ENCODE peak calls at places on chromosomes 2 and 18, in seven cellular contexts. J is PC-9; Y is CD8-positive, alpha-beta T cell; T is fibroblast of lung; K is upper lobe of right lung; O is RWPE2; U is breast epithelium. B is an unnamed sample. For H3K9me3 and H3K4me1, the result is how much of the 10 kb centered on the place peaks cover.

GRCh38 chr2:195559431-195559914 is 97.6 kb upstream of the SLC39A10 start:
- DNase-seq in J (no peak), Y (peak), T (peak), K (no peak), O (no peak), U (no peak), B (no peak)

GRCh38 chr2:178298785-178299212 is 104.5 kb downstream of the OSBPL6 start:
- DNase-seq in J (peak), Y (no peak), T (peak), K (no peak), O (no peak), U (no peak), B (no peak)

GRCh38 chr2:232876071-232876977 is 6.3 kb downstream of the SNORC start:
- DNase-seq in J (no peak), Y (no peak), T (peak), K (peak), O (no peak), U (no peak), B (peak)

GRCh38 chr2:119004602-119005001 is 62.6 kb downstream of the MARCO start:
- DNase-seq in J (peak), Y (peak), T (no peak), K (no peak), O (no peak), U (peak), B (peak)

GRCh38 chr2:223538920-223539440 is 63.2 kb downstream of the SCG2 start:
- DNase-seq in J (no peak), Y (no peak), T (peak), K (no peak), O (no peak), U (no peak), B (peak)

GRCh38 chr18:21458322-21458721 is 142.2 kb downstream of the ESCO1 start:
- DNase-seq in J (no peak), Y (no peak), T (no peak), K (no peak), O (no peak), U (no peak), B (no peak)

GRCh38 chr2:3312576-3313345 is 64.9 kb downstream of the EIPR1 start:
- DNase-seq in J (no peak), Y (no peak), T (no peak), K (no peak), O (no peak), U (no peak), B (no peak)

GRCh38 chr18:37138456-37138855 is 309.5 kb downstream of the KIAA1328 start:
- DNase-seq in J (no peak), Y (no peak), T (no peak), K (no peak), O (no peak), U (no peak), B (no peak)

GRCh38 chr2:38076710-38077430 is 919 bp upstream of the CYP1B1 start:
- DNase-seq in J (peak), Y (no peak), T (peak), K (peak), O (peak), U (peak), B (peak)

GRCh38 chr2:213862407-213863076 is 548.3 kb upstream of the VWC2L start:
- DNase-seq in J (no peak), Y (no peak), T (no peak), K (no peak), O (no peak), U (no peak), B (no peak)

GRCh38 chr2:120118471-120118870 is 104.7 kb downstream of the TMEM185B start:
- DNase-seq in J (no peak), Y (no peak), T (no peak), K (no peak), O (no peak), U (no peak), B (no peak)

GRCh38 chr18:59500765-59501164 is 141.7 kb upstream of the LMAN1 start:
- DNase-seq in J (no peak), Y (no peak), T (peak), K (no peak), O (no peak), U (no peak), B (no peak)

GRCh38 chr2:172552547-172553291 is 3.2 kb upstream of the PDK1 start:
- DNase-seq in J (peak), Y (no peak), T (peak), K (no peak), O (no peak), U (no peak), B (no peak)

GRCh38 chr2:168758970-168759820 is 43.2 kb upstream of the NOSTRIN start:
- DNase-seq in J (no peak), Y (no peak), T (peak), K (no peak), O (no peak), U (no peak), B (peak)

GRCh38 chr2:95062716-95063400 is 37.4 kb downstream of the MAL start:
- DNase-seq in J (peak), Y (no peak), T (no peak), K (no peak), O (no peak), U (no peak), B (no peak)

GRCh38 chr2:118202707-118203303 is 114.5 kb downstream of the INSIG2 start:
- DNase-seq in J (no peak), Y (peak), T (peak), K (peak), O (no peak), U (no peak), B (peak)

GRCh38 chr18:9531791-9532410 is 56.6 kb downstream of the RALBP1 start:
- DNase-seq in J (no peak), Y (no peak), T (peak), K (no peak), O (no peak), U (no peak), B (no peak)

GRCh38 chr2:53568463-53568862 is 199.1 kb upstream of the CHAC2 start:
- DNase-seq in J (no peak), Y (no peak), T (peak), K (no peak), O (no peak), U (no peak), B (no peak)

GRCh38 chr18:35244671-35245070 is 3.8 kb downstream of the ZNF397 start:
- DNase-seq in J (no peak), Y (no peak), T (no peak), K (no peak), O (no peak), U (no peak), B (no peak)
- H3K9me3 ChIP-seq in J (under half), Y (under half), T (under half), K (under half), O (under half), U (under half), B (under half)

DNA sequence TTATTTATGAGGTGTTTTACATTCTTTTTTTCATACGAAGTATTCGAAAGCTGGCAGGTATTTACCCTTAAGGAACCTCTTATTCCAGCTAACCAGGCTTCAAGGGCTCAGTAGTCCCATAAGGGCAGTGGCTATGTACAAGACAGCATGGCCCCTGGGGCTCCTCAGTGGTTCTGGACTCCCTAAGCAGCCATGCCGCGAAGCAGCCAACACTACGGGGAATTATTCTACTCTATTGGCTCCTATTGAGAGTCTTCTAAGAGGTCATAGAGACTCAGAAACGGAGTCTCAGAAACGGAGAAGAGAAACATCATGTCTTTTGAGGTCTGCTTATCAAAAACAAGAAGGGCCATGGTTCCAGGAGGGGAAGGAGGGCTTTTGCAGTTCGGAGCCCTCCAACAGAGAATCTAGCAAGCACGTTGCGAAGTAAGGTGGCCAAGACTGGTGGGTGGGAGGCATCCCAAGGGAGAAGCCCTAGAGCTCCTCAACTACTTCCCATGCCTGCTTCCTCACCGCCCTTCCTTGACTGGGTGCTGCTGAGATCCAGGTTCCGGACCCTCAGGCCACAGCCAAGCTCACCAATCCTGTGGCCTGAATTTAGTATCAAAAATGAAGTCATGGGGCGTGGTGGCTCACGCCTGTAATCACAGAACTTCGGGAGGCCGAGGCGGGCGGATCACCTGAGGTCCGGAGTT is 109.7 kb downstream of the INO80D start:
- DNase-seq in J (no peak), Y (no peak), T (no peak), K (no peak), O (no peak), U (no peak), B (no peak)
- H3K4me1 ChIP-seq in J (under half), Y (under half), T (under half), K (under half), O (under half), U (under half), B (under half)

DNA sequence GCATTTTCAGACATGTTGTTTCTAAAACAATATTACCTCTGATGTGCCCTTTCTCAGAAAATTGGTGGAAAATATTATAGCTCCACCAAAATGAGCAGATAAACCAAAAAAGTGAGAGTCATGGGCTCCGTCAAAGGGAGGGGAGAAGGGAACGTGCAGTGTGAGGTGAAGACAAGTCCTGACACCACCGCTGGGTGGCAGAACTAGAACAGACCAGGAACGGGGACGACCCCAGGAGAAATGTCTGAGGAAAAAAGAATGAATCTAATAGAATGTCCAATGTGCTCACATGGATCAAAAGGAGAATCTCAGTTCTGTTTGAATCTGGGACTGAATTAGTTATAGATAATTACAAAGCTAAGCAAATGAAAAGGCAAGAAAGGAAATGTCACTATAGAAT is 22.6 kb upstream of the BCL2 start:
- DNase-seq in J (no peak), Y (peak), T (peak), K (no peak), O (no peak), U (no peak), B (peak)
- TF ChIP-seq CTCF in J (peak), Y (peak), T (peak), K (peak), O (peak), U (peak), B (no peak)

GRCh38 chr18:78827141-78827540 is 152.5 kb upstream of the SALL3 start:
- DNase-seq in J (no peak), Y (no peak), T (no peak), K (no peak), O (no peak), U (no peak), B (no peak)
- H3K9me3 ChIP-seq in J (under half), Y (under half), T (under half), K (under half), O (under half), U (under half), B (under half)

GRCh38 chr2:43164686-43165085 is 61.7 kb downstream of the ZFP36L2 start:
- DNase-seq in J (peak), Y (no peak), T (no peak), K (no peak), O (no peak), U (no peak), B (no peak)

GRCh38 chr2:43168016-43168369 is 58.4 kb downstream of the ZFP36L2 start:
- DNase-seq in J (no peak), Y (no peak), T (no peak), K (no peak), O (no peak), U (no peak), B (no peak)

GRCh38 chr2:43161650-43162542 is 64.5 kb downstream of the ZFP36L2 start:
- DNase-seq in J (peak), Y (no peak), T (no peak), K (no peak), O (no peak), U (no peak), B (no peak)

GRCh38 chr2:43163365-43163715 is 63.1 kb downstream of the ZFP36L2 start:
- DNase-seq in J (peak), Y (no peak), T (no peak), K (no peak), O (no peak), U (no peak), B (no peak)

DNA sequence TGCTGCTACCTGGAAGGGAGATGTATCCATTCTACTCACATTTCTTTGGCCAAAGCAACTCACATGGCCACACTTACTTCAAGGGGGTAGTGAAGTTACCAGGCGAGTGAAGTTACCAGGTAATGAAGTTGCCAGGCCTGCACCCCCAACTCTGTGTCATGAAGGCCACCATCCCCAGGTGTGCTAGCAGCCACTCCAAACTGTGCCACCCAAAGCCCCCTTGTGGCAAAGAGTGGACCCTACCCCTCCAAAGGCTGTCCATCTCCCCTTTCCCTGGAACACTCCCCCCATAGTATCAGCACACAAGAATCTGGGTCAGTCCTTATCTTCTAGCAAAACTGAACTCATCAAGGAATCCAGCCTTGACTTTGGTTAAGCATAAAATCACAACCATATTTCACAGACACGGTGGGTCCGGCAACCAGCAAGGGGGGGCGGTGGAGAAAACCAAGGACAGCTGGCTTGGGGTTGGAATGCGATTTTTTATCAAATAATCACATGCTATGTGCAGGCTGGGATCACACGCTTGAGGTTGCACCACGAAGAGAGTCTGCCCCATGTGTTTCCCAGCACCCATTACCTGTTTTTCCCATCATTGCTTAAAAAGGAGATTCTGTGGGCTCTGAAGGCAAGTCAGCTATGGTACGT is 60.9 kb downstream of the ZFP36L2 start:
- DNase-seq in J (peak), Y (no peak), T (peak), K (no peak), O (no peak), U (no peak), B (no peak)
- H3K4me1 ChIP-seq in J (half or more), Y (half or more), T (under half), K (under half), O (under half), U (under half), B (under half)